ENCODE peak calls at places on chromosomes 11 and 22, in six cellular contexts. Q is lung microvascular endothelial cell, E is B cell, B is RWPE1, V is KG1, C is NCI-H1694. N is an unnamed sample.

GRCh38 chr11:116927163-116927772 is 89.8 kb upstream of the APOA1 start:
- DNase-seq in Q (peak), E (no peak), B (no peak), V (no peak), C (no peak), N (no peak)

GRCh38 chr22:39954584-39955055 is 5.6 kb upstream of the TMA7B start:
- DNase-seq in Q (peak), E (no peak), B (no peak), V (no peak), C (no peak), N (no peak)

GRCh38 chr11:36509265-36509664 is 807 bp downstream of the TRAF6 start:
- DNase-seq in Q (peak), E (peak), B (peak), V (no peak), C (no peak), N (no peak)

GRCh38 chr11:25816411-25816810 is 515.5 kb upstream of the ANO3 start:
- DNase-seq in Q (no peak), E (no peak), B (no peak), V (no peak), C (no peak), N (no peak)

GRCh38 chr11:75101424-75102128 is 4.9 kb upstream of the OR2AT4 start:
- DNase-seq in Q (no peak), E (no peak), B (no peak), V (no peak), C (no peak), N (no peak)

GRCh38 chr11:44977493-44977984 is 26.9 kb upstream of the TP53I11 start:
- DNase-seq in Q (peak), E (no peak), B (no peak), V (no peak), C (peak), N (no peak)

GRCh38 chr11:33016654-33017053 is 976 bp downstream of the DEPDC7 start:
- DNase-seq in Q (no peak), E (no peak), B (no peak), V (no peak), C (no peak), N (no peak)

GRCh38 chr11:3051435-3052108 is 5.7 kb downstream of the CARS1 start:
- DNase-seq in Q (no peak), E (no peak), B (no peak), V (no peak), C (no peak), N (no peak)

GRCh38 chr11:112369374-112369773 is 108.7 kb upstream of the PLET1 start:
- DNase-seq in Q (no peak), E (no peak), B (no peak), V (no peak), C (no peak), N (no peak)

GRCh38 chr11:19690885-19691284 is 21.8 kb upstream of the NAV2 start:
- DNase-seq in Q (no peak), E (no peak), B (no peak), V (no peak), C (no peak), N (no peak)

GRCh38 chr22:38335077-38335476 is 17.8 kb upstream of the CSNK1E start:
- DNase-seq in Q (no peak), E (no peak), B (no peak), V (no peak), C (no peak), N (no peak)

GRCh38 chr11:11587122-11587521 is 34.7 kb downstream of the GALNT18 start:
- DNase-seq in Q (no peak), E (no peak), B (no peak), V (no peak), C (no peak), N (no peak)

GRCh38 chr11:131204984-131205383 is 165.4 kb upstream of the NTM start:
- DNase-seq in Q (no peak), E (no peak), B (no peak), V (no peak), C (no peak), N (no peak)

GRCh38 chr22:50084085-50084484 is 1.1 kb downstream of the MLC1 start:
- DNase-seq in Q (no peak), E (peak), B (no peak), V (no peak), C (no peak), N (no peak)

N was measured in RWPE2.